ENCODE peak calls at places on chromosomes 6 and 20, in five cellular contexts. Y is IMR-90; J is left lung; H is effector memory CD4-positive, alpha-beta T cell; M is transverse colon. L is an unnamed sample.

GRCh38 chr20:17662333-17663039 is 19.6 kb downstream of the RRBP1 start:
- DNase-seq in M (peak; percentile 26), Y (peak; percentile 48), J (no peak), H (no peak), L (peak; percentile 75)

GRCh38 chr6:11236351-11236750 is 3.9 kb upstream of the NEDD9 start:
- DNase-seq in H (peak; percentile 36), Y (no peak), M (no peak), J (no peak), L (no peak)

GRCh38 chr6:167951781-167952511 is 45.5 kb upstream of the KIF25 start:
- DNase-seq in M (no peak), H (no peak), J (no peak), Y (no peak), L (no peak)

GRCh38 chr6:7896465-7896987 is 14.1 kb downstream of the TXNDC5 start:
- DNase-seq in J (no peak), Y (no peak), H (no peak), M (no peak), L (no peak)

GRCh38 chr20:43959079-43959919 is 44.6 kb downstream of the TOX2 start:
- DNase-seq in M (peak; percentile 20), H (peak; percentile 26), Y (no peak), J (no peak), L (no peak)

GRCh38 chr6:169099411-169100202 is 154.0 kb downstream of the THBS2 start:
- DNase-seq in J (no peak), M (no peak), H (no peak), Y (peak; percentile 70), L (no peak)

GRCh38 chr20:50213531-50214106 is 23.0 kb downstream of the CEBPB start:
- DNase-seq in J (no peak), Y (peak; percentile 50), M (no peak), H (no peak), L (no peak)

GRCh38 chr6:168648240-168648639 is 207.3 kb downstream of the SMOC2 start:
- DNase-seq in Y (no peak), J (no peak), H (no peak), M (no peak), L (no peak)

GRCh38 chr6:66210964-66211363 is 503.9 kb upstream of the EYS start:
- DNase-seq in M (no peak), Y (no peak), H (no peak), J (no peak), L (no peak)

GRCh38 chr6:21874372-21874771 is 280.8 kb downstream of the SOX4 start:
- DNase-seq in Y (no peak), M (no peak), H (no peak), J (no peak), L (no peak)

GRCh38 chr6:44869321-44869897 is 458.7 kb upstream of the RUNX2 start:
- DNase-seq in J (no peak), M (no peak), Y (no peak), H (no peak), L (no peak)

GRCh38 chr20:34574426-34574825 is 15.9 kb downstream of the MAP1LC3A start:
- DNase-seq in M (no peak), J (no peak), Y (no peak), H (no peak), L (no peak)

GRCh38 chr6:1222426-1223311 is 89.2 kb upstream of the FOXQ1 start:
- DNase-seq in H (no peak), J (no peak), M (no peak), Y (no peak), L (no peak)

GRCh38 chr6:128990915-128991314 is 108.0 kb downstream of the LAMA2 start:
- DNase-seq in J (no peak), Y (no peak), H (no peak), M (no peak), L (no peak)

GRCh38 chr20:58466729-58467571 is 48.2 kb downstream of the APCDD1L start:
- DNase-seq in H (no peak), J (peak; percentile 78), Y (no peak), M (no peak), L (no peak)

GRCh38 chr6:93282521-93283031 is 136.8 kb downstream of the EPHA7 start:
- DNase-seq in H (no peak), M (no peak), J (peak; percentile 51), Y (no peak), L (no peak)

GRCh38 chr6:3714111-3714510 is 37.4 kb downstream of the PXDC1 start:
- DNase-seq in J (no peak), H (no peak), M (no peak), Y (no peak), L (no peak)

GRCh38 chr20:25019381-25020155 is 27.0 kb upstream of the APMAP start:
- DNase-seq in J (no peak), M (peak; percentile 4), H (no peak), Y (no peak), L (no peak)

GRCh38 chr20:4681441-4681840 is 40.3 kb upstream of the PRND start:
- DNase-seq in M (no peak), Y (no peak), H (no peak), J (no peak), L (no peak)

GRCh38 chr6:134424131-134424794 is 106.4 kb upstream of the SGK1 start:
- DNase-seq in J (no peak), M (no peak), Y (no peak), H (no peak), L (no peak)

GRCh38 chr20:62088258-62089127 is 22.8 kb upstream of the TAF4 start:
- DNase-seq in H (no peak), Y (peak; percentile 99), M (peak; percentile 34), J (no peak), L (no peak)

GRCh38 chr6:142013875-142014495 is 118.7 kb upstream of the GJE1 start:
- DNase-seq in M (no peak), H (no peak), Y (no peak), J (no peak), L (no peak)

DNA sequence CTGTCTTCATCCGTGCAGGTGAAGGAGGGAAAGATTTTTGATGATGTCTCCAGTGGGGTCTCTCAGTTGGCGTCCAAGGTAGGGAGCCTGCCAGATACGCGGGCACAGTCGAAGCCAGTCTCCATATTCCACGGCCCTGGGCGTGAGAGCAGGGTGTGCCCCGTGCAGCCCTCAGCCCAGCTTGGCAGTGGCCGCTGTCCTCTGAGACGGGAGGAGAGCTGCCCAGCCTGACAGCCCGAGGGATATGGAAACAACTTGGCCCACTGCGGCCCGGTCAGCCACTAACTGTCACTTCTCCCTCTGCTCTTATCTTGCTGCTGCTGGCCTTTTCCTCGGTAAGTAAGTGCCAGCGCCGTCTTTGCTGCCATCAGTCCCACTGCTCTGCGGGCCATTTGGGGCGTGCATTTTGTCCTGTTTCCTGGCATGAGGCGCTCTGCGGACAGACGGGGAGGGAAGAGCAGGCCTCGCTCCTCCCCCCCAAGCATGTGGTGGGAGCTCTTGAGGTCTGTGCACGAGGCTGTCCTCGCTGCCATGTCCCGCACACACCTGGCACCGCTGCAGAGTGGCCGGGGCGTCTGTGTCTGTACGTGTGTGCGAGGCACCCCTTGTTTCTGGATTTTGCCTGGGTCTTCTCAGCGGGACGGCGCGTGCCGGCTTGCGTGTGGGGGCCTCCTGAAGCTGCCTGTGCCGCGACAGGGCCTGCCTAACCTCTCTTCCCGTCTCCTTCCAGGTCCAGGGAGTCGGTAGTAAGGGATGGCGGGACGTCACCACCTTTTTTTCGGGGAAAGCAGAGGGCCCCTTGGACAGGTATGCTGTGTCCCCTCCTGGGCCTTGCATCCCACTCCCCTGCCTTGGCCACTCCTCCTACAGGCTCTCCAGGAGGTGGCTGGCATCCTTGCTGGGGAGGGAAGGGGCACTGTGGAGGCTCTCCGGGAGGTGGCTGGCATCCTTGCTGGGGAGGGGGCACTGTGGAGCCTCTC is 7.1 kb upstream of the COL20A1 start:
- DNase-seq in M (no peak), Y (no peak), H (no peak), J (peak; percentile 71), L (no peak)
- H3K36me3 ChIP-seq in M (no peaks in the 10 kb centered on the region), Y (peaks cover 77% of the 10 kb centered on the region), H (peaks cover 43% of the 10 kb centered on the region), J (no peaks in the 10 kb centered on the region), L (no peaks in the 10 kb centered on the region)

GRCh38 chr20:31638317-31638716 is 605 bp downstream of the COX4I2 start:
- DNase-seq in M (no peak), J (peak; percentile 16), Y (no peak), H (no peak), L (no peak)

GRCh38 chr20:31640259-31640658 is 2.5 kb downstream of the COX4I2 start:
- DNase-seq in Y (no peak), M (no peak), J (peak; percentile 8), H (no peak), L (no peak)

GRCh38 chr20:31637660-31638059 is at the start of gene COX4I2:
- DNase-seq in M (no peak), H (no peak), J (peak; percentile 77), Y (no peak), L (no peak)

GRCh38 chr20:31641391-31641790 is 3.7 kb downstream of the COX4I2 start:
- DNase-seq in Y (no peak), J (no peak), M (no peak), H (no peak), L (no peak)

GRCh38 chr20:31638816-31639215 is 1.1 kb downstream of the COX4I2 start:
- DNase-seq in M (no peak), Y (no peak), H (no peak), J (peak; percentile 45), L (no peak)
- H3K4me3 ChIP-seq in M (no peak overlapping the region), Y (no peak overlapping the region), H (no peak overlapping the region), J (no peak overlapping the region), L (no peak overlapping the region)

DNA sequence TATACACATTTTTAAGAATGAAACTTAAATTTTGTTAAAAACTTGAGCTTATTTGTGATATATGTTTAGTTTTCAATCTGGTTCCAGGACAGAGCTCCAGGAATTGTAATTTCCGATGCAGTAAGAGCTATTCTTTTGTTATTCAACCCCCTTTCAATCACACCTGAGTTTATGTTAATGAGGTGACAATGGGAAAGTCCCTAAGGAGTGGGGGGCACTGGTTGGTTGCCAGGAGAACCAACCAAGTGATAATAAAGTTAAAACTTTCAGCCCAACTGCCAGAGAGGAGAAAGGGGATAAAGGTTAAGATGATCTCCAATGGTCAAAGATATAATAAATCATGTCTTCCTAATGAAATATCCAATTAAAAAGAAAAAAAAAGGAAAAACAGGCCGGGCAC is 19.8 kb downstream of the MDN1 start:
- DNase-seq in Y (no peak), M (no peak), H (no peak), J (no peak), L (no peak)
- H3K36me3 ChIP-seq in Y (peaks cover 6% of the 10 kb centered on the region), M (no peaks in the 10 kb centered on the region), H (peaks cover 6% of the 10 kb centered on the region), J (no peaks in the 10 kb centered on the region), L (peaks cover 63% of the 10 kb centered on the region)

GRCh38 chr6:97280766-97281165 is 2.2 kb downstream of the MMS22L start:
- DNase-seq in H (no peak), J (no peak), Y (no peak), M (no peak), L (no peak)
- H3K4me3 ChIP-seq in H (no peak overlapping the region), J (no peak overlapping the region), Y (no peak overlapping the region), M (no peak overlapping the region), L (no peak overlapping the region)

GRCh38 chr6:33412140-33413009 is 1.6 kb downstream of the PHF1 start:
- DNase-seq in J (no peak), Y (no peak), H (no peak), M (no peak), L (no peak)
- H3K36me3 ChIP-seq in J (no peaks in the 10 kb centered on the region), Y (peaks cover 40% of the 10 kb centered on the region), H (peaks cover 39% of the 10 kb centered on the region), M (no peaks in the 10 kb centered on the region), L (peaks cover 16% of the 10 kb centered on the region)